ENCODE peak calls at places on chromosome 6, in four cellular contexts. J is cardiac muscle cell, R is lower lobe of right lung, Z is HFF-Myc. Y is an unnamed sample.

GRCh38 chr6:84967965-84968364 is 203.6 kb upstream of the TBX18 start:
- DNase-seq in J (no peak), R (no peak), Z (no peak), Y (no peak)

GRCh38 chr6:13573669-13574110 is 711 bp upstream of the SIRT5 start:
- DNase-seq in J (peak; percentile 3), R (peak; percentile 61), Z (no peak), Y (peak; percentile 73)

GRCh38 chr6:75081047-75081446 is 124.8 kb downstream of the COL12A1 start:
- DNase-seq in J (no peak), R (no peak), Z (no peak), Y (no peak)

GRCh38 chr6:44966449-44967091 is 361.6 kb upstream of the RUNX2 start:
- DNase-seq in J (no peak), R (no peak), Z (peak; percentile 45), Y (no peak)

GRCh38 chr6:102197211-102197610 is 803.7 kb downstream of the GRIK2 start:
- DNase-seq in J (no peak), R (no peak), Z (no peak), Y (peak; percentile 84)

GRCh38 chr6:166624275-166624674 is 2.8 kb downstream of the RPS6KA2 start:
- DNase-seq in J (no peak), R (peak; percentile 70), Z (no peak), Y (no peak)

GRCh38 chr6:14015964-14016363 is 91.2 kb downstream of the RNF182 start:
- DNase-seq in J (no peak), R (no peak), Z (no peak), Y (no peak)

GRCh38 chr6:115467726-115468125 is 593.0 kb downstream of the FRK start:
- DNase-seq in J (no peak), R (no peak), Z (no peak), Y (peak; percentile 46)

GRCh38 chr6:14141531-14141930 is 24.0 kb downstream of the CD83 start:
- DNase-seq in J (no peak), R (no peak), Z (no peak), Y (no peak)

GRCh38 chr6:5261545-5262109 is 314 bp downstream of the FARS2 start:
- DNase-seq in J (no peak), R (no peak), Z (no peak), Y (no peak)

GRCh38 chr6:41271901-41272395 is 14.5 kb downstream of the TREM1 start:
- DNase-seq in J (no peak), R (peak; percentile 88), Z (no peak), Y (no peak)

GRCh38 chr6:67248077-67248476 is 1387.0 kb upstream of the ADGRB3 start:
- DNase-seq in J (no peak), R (no peak), Z (no peak), Y (no peak)
- TF ChIP-seq CTCF in J (no peak), R (no peak), Z (no peak), Y (no peak)

DNA sequence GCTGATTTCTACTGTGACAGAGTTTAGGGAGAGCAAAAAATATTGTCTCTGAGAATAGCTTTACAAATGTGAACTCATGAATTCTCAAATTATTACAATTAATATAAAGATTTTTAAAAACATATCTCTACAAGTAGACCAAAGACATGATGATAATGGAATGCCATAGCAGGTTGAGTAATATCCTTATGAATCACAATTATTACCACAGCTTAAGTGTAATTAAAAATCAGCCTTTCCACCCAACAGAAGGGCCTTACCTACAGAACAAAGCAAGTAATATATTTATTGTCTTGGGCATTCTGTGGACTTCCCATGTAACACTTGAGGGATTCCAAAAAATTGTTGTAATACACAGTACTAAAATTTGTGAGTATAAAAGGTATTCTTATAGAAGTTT is 1099.6 kb upstream of the GJE1 start:
- DNase-seq in J (no peak), R (no peak), Z (no peak), Y (no peak)
- H3K4me3 ChIP-seq in J (no peak overlapping the region), R (no peak overlapping the region), Z (no peak overlapping the region), Y (no peak overlapping the region)

GRCh38 chr6:162736933-162737332 is 9.2 kb downstream of the PACRG start:
- DNase-seq in J (no peak), R (no peak), Z (no peak), Y (no peak)
- TF ChIP-seq CTCF in J (no peak), R (peak; percentile 25), Z (no peak), Y (no peak)

GRCh38 chr6:25359191-25359861 is 80.2 kb downstream of the CARMIL1 start:
- DNase-seq in J (peak; percentile 63), R (no peak), Z (no peak), Y (peak; percentile 45)
- H3K4me3 ChIP-seq in J (no peak overlapping the region), R (no peak overlapping the region), Z (peak overlapping the region; percentile 5), Y (no peak overlapping the region)

GRCh38 chr6:63571883-63572732 is at the start of the genes LOC128125822 and PTP4A1:
- DNase-seq in J (peak; percentile 98), R (peak; percentile 99), Z (peak; percentile 89), Y (peak; percentile 99)
- TF ChIP-seq CTCF in J (no peak), R (no peak), Z (no peak), Y (no peak)

GRCh38 chr6:77626431-77626830 is 26.4 kb upstream of the MEI4 start:
- DNase-seq in J (no peak), R (no peak), Z (no peak), Y (no peak)
- H3K4me3 ChIP-seq in J (no peak overlapping the region), R (no peak overlapping the region), Z (no peak overlapping the region), Y (no peak overlapping the region)

DNA sequence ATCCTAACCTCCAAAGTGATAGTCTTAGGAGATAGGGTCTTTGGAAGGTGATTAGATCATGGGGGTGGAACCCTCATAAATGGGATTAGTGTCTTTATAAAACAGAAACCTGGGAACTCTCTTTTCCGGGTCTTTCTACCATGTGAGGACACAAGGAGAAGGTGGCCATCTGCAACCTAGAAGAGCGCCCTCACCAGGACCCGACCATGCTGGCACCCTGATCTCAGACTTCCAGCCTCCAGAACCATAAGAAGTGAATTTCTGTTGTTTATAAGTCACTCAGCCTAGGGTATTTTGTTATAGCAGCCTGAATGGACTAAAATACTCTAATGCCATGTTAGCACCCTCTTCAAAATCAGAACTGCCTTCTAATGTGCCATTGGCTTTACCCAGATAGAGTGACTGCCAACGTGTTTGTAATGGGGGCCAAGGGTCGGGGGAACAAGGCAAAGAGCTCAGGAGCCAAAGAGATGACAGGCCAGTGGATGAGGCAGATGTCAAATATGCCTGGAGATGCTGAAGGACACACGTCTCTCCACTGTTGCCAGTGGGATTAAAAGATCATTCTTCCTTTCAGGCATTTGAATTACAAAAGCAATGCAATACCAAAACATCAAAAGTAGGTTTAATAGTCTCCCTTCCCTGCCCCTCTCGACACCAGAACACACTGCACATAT is 21.0 kb downstream of the TUBB2B start:
- DNase-seq in J (no peak), R (no peak), Z (no peak), Y (peak; percentile 43)
- TF ChIP-seq CTCF in J (peak; percentile 12), R (no peak), Z (no peak), Y (peak; percentile 56)

Y was measured in endodermal cell.